ENCODE peak calls at places on chromosomes 13 and 19, in five cellular contexts. Y, T, R, E and W are unnamed samples.

GRCh38 chr13:100872761-100873160 is 198.2 kb upstream of the TMTC4 start:
- DNase-seq in Y (no peak), T (no peak), R (no peak), E (no peak), W (no peak)

GRCh38 chr19:11860721-11861120 is 12.2 kb downstream of the ZNF439 start:
- DNase-seq in Y (no peak), T (no peak), R (no peak), E (no peak), W (no peak)

GRCh38 chr13:29402168-29402621 is 193.3 kb downstream of the SLC7A1 start:
- DNase-seq in Y (no peak), T (no peak), R (no peak), E (no peak), W (no peak)

GRCh38 chr13:74529968-74530367 is 395.8 kb upstream of the KLF12 start:
- DNase-seq in Y (no peak), T (peak; percentile 47), R (no peak), E (peak; percentile 7), W (no peak)

GRCh38 chr19:10402441-10403038 is 802 bp downstream of the CDC37 start:
- DNase-seq in Y (no peak), T (peak; percentile 77), R (no peak), E (no peak), W (no peak)

GRCh38 chr19:35125746-35126623 is 8.9 kb downstream of the LGI4 start:
- DNase-seq in Y (no peak), T (no peak), R (no peak), E (no peak), W (no peak)

GRCh38 chr19:51259348-51260245 is 8.7 kb downstream of the SIGLECL1 start:
- DNase-seq in Y (peak; percentile 37), T (peak; percentile 51), R (no peak), E (peak; percentile 18), W (peak; percentile 66)

GRCh38 chr19:18794692-18795091 is 3.6 kb upstream of the COMP start:
- DNase-seq in Y (no peak), T (no peak), R (no peak), E (no peak), W (no peak)

GRCh38 chr13:35349673-35350278 is 126.7 kb downstream of the MAB21L1 start:
- DNase-seq in Y (no peak), T (no peak), R (no peak), E (peak; percentile 58), W (no peak)

GRCh38 chr13:98783856-98784478 is 31.5 kb upstream of the SLC15A1 start:
- DNase-seq in Y (no peak), T (no peak), R (peak; percentile 76), E (no peak), W (no peak)

GRCh38 chr19:7868326-7868670 is 5.9 kb downstream of the PRR36 start:
- DNase-seq in Y (no peak), T (peak; percentile 81), R (no peak), E (no peak), W (no peak)

GRCh38 chr13:33971305-33971819 is 153.4 kb downstream of the RFC3 start:
- DNase-seq in Y (no peak), T (no peak), R (no peak), E (no peak), W (no peak)

GRCh38 chr19:7917292-7918061 is 2.7 kb upstream of the SNAPC2 start:
- DNase-seq in Y (peak; percentile 82), T (peak; percentile 82), R (no peak), E (no peak), W (peak; percentile 42)

GRCh38 chr13:38166121-38166520 is 183.5 kb upstream of the UFM1 start:
- DNase-seq in Y (no peak), T (no peak), R (no peak), E (peak; percentile 42), W (no peak)

GRCh38 chr19:50921391-50922315 is 10.5 kb upstream of the KLK4 start:
- DNase-seq in Y (no peak), T (no peak), R (no peak), E (no peak), W (no peak)

GRCh38 chr19:51292971-51293370 is 18.5 kb upstream of the IGLON5 start:
- DNase-seq in Y (no peak), T (no peak), R (peak; percentile 53), E (no peak), W (no peak)

GRCh38 chr13:110380359-110381028 is 73.4 kb downstream of the COL4A2 start:
- DNase-seq in Y (no peak), T (no peak), R (no peak), E (no peak), W (no peak)

GRCh38 chr13:92317066-92317465 is 909.5 kb upstream of the GPC6 start:
- DNase-seq in Y (no peak), T (no peak), R (no peak), E (no peak), W (no peak)

GRCh38 chr19:40530091-40530901 is 46.4 kb upstream of the SHKBP1 start:
- DNase-seq in Y (peak; percentile 92), T (peak; percentile 76), R (no peak), E (no peak), W (no peak)

GRCh38 chr13:91398413-91399188 is at the start of gene GPC5:
- DNase-seq in Y (peak; percentile 93), T (peak; percentile 84), R (peak; percentile 93), E (peak; percentile 25), W (no peak)